ENCODE peak calls at places on chromosomes 16 and 17, in four cellular contexts. One of them, this sample, is unnamed.

GRCh38 chr17:27241346-27241946 is 52.5 kb upstream of the WSB1 start:
- DNase-seq in WTC11: no peak
- DNase-seq in GM12878: no peak
- DNase-seq in HepG2: no peak
- DNase-seq in this sample: no peak

GRCh38 chr17:31274252-31274651 is 22.8 kb downstream of the OMG start:
- DNase-seq in WTC11: no peak
- DNase-seq in GM12878: no peak
- DNase-seq in HepG2: peak; percentile 39
- DNase-seq in this sample: no peak

GRCh38 chr16:19885456-19886060 is 910 bp upstream of the GPRC5B start:
- DNase-seq in WTC11: no peak
- DNase-seq in GM12878: no peak
- DNase-seq in HepG2: no peak
- DNase-seq in this sample: no peak

GRCh38 chr16:89841275-89841674 is 13.0 kb downstream of the SPIRE2 start:
- DNase-seq in WTC11: no peak
- DNase-seq in GM12878: no peak
- DNase-seq in HepG2: no peak
- DNase-seq in this sample: no peak

GRCh38 chr16:88940196-88941050 is 36.6 kb downstream of the CBFA2T3 start:
- DNase-seq in WTC11: peak; percentile 44
- DNase-seq in GM12878: no peak
- DNase-seq in HepG2: no peak
- DNase-seq in this sample: no peak

GRCh38 chr17:79804856-79805696 is 8.2 kb upstream of the CBX8 start:
- DNase-seq in WTC11: no peak
- DNase-seq in GM12878: no peak
- DNase-seq in HepG2: no peak
- DNase-seq in this sample: no peak

GRCh38 chr16:31298958-31299357 is 39.2 kb downstream of the ITGAM start:
- DNase-seq in WTC11: no peak
- DNase-seq in GM12878: peak; percentile 15
- DNase-seq in HepG2: peak; percentile 24
- DNase-seq in this sample: no peak

GRCh38 chr17:17044846-17045561 is 2.7 kb downstream of the MPRIP start:
- DNase-seq in WTC11: peak; percentile 23
- DNase-seq in GM12878: peak; percentile 35
- DNase-seq in HepG2: no peak
- DNase-seq in this sample: peak; percentile 31

GRCh38 chr16:9971907-9972306 is 210.3 kb downstream of the GRIN2A start:
- DNase-seq in WTC11: no peak
- DNase-seq in GM12878: no peak
- DNase-seq in HepG2: no peak
- DNase-seq in this sample: no peak

GRCh38 chr16:9970796-9971195 is 211.4 kb downstream of the GRIN2A start:
- DNase-seq in WTC11: no peak
- DNase-seq in GM12878: no peak
- DNase-seq in HepG2: no peak
- DNase-seq in this sample: no peak

GRCh38 chr16:9965079-9965478 is 217.1 kb downstream of the GRIN2A start:
- DNase-seq in WTC11: no peak
- DNase-seq in GM12878: no peak
- DNase-seq in HepG2: no peak
- DNase-seq in this sample: no peak

GRCh38 chr16:9966569-9967157 is 215.6 kb downstream of the GRIN2A start:
- DNase-seq in WTC11: no peak
- DNase-seq in GM12878: peak; percentile 86
- DNase-seq in HepG2: peak; percentile 21
- DNase-seq in this sample: no peak

DNA sequence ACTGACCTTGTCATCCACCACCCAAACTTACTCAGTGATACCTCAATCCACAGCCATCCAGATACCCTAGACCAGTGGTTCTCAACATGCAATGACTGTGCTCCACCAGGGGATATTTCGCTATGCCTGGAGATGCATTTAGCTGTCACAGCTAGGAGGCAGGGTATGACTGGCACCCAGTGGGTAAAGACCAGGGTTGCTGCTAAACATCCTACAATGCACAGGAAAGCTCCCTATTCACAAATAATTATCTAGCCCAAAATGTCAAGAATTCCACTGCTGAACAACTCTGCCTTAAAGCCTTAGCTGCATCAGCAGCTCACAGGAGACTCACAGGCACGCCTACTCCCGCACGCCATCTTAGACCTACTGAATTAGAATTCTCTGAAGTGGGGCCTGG is 212.6 kb downstream of the GRIN2A start:
- DNase-seq in WTC11: no peak
- DNase-seq in GM12878: no peak
- DNase-seq in HepG2: no peak
- DNase-seq in this sample: no peak
- TF ChIP-seq ETV6 in WTC11: no peak
- TF ChIP-seq ETV6 in GM12878: no peak
- TF ChIP-seq ETV6 in HepG2: no peak
- TF ChIP-seq ETV6 in this sample: no peak

GRCh38 chr16:85398688-85399582 is 214.2 kb upstream of the GSE1 start:
- DNase-seq in WTC11: peak; percentile 1
- DNase-seq in GM12878: no peak
- DNase-seq in HepG2: no peak
- DNase-seq in this sample: no peak
- TF ChIP-seq ETV6 in WTC11: no peak
- TF ChIP-seq ETV6 in GM12878: no peak
- TF ChIP-seq ETV6 in HepG2: no peak
- TF ChIP-seq ETV6 in this sample: no peak

GRCh38 chr17:72434991-72435618 is 314.3 kb downstream of the SOX9 start:
- DNase-seq in WTC11: no peak
- DNase-seq in GM12878: no peak
- DNase-seq in HepG2: no peak
- DNase-seq in this sample: no peak
- TF ChIP-seq ETV6 in WTC11: no peak
- TF ChIP-seq ETV6 in GM12878: no peak
- TF ChIP-seq ETV6 in HepG2: no peak
- TF ChIP-seq ETV6 in this sample: no peak

GRCh38 chr17:6913608-6914443 is 82.0 kb upstream of the ALOX12 start:
- DNase-seq in WTC11: peak; percentile 85
- DNase-seq in GM12878: no peak
- DNase-seq in HepG2: peak; percentile 18
- DNase-seq in this sample: peak; percentile 70
- TF ChIP-seq ETV6 in WTC11: no peak
- TF ChIP-seq ETV6 in GM12878: no peak
- TF ChIP-seq ETV6 in HepG2: no peak
- TF ChIP-seq ETV6 in this sample: no peak

GRCh38 chr17:69547230-69547629 is 132.7 kb downstream of the MAP2K6 start:
- DNase-seq in WTC11: no peak
- DNase-seq in GM12878: no peak
- DNase-seq in HepG2: no peak
- DNase-seq in this sample: no peak
- TF ChIP-seq ETV6 in WTC11: no peak
- TF ChIP-seq ETV6 in GM12878: no peak
- TF ChIP-seq ETV6 in HepG2: no peak
- TF ChIP-seq ETV6 in this sample: no peak

DNA sequence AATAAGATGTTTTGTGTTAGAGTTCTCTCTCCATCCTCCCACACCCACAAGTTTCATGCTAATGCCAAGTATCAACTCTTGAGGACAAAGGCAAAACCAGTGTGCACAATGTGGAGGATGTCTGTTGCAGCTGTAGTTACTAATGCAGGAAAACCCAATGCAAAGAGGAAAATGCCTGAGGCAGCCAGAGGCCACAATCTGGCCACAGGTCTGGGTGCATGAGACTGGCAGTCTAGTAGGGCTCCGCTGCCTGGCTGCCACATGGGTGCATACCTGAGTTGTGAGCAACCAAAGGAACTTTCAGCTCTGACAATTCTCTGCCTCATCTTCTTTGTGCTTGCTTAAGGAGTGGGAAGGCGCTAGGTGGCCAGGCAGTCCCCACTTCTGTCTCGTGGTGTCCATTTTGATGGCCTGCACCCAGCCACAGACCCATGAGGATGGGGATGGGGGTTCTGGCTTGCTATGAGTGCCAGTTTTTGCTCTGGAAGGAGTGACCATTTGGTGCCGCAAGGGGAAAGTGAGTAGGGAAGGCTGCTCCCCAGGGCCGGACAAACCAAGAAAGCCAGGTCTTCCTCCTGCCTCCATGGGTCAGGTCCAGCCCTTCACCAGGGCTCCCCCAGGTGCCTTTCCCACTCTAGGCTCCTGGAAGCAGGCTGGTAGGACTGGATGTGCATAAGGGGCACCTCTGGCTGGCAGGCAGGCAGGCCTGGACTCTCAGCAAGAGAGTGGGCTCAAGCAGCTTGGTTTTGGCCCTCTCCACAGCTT is 4.2 kb upstream of the GFOD2 start:
- DNase-seq in WTC11: no peak
- DNase-seq in GM12878: no peak
- DNase-seq in HepG2: no peak
- DNase-seq in this sample: no peak
- TF ChIP-seq ETV6 in WTC11: no peak
- TF ChIP-seq ETV6 in GM12878: no peak
- TF ChIP-seq ETV6 in HepG2: no peak
- TF ChIP-seq ETV6 in this sample: no peak

GRCh38 chr16:68289202-68289601 is 21.5 kb downstream of the SLC7A6OS start:
- DNase-seq in WTC11: no peak
- DNase-seq in GM12878: no peak
- DNase-seq in HepG2: no peak
- DNase-seq in this sample: no peak

GRCh38 chr16:68288252-68288650 is 22.5 kb downstream of the SLC7A6OS start:
- DNase-seq in WTC11: no peak
- DNase-seq in GM12878: no peak
- DNase-seq in HepG2: no peak
- DNase-seq in this sample: no peak

GRCh38 chr16:68290455-68290854 is 20.3 kb downstream of the SLC7A6OS start:
- DNase-seq in WTC11: peak; percentile 22
- DNase-seq in GM12878: no peak
- DNase-seq in HepG2: no peak
- DNase-seq in this sample: no peak

GRCh38 chr16:68291227-68291626 is 19.5 kb downstream of the SLC7A6OS start:
- DNase-seq in WTC11: no peak
- DNase-seq in GM12878: no peak
- DNase-seq in HepG2: no peak
- DNase-seq in this sample: no peak

GRCh38 chr16:68289621-68290329 is 21.0 kb downstream of the SLC7A6OS start:
- DNase-seq in WTC11: no peak
- DNase-seq in GM12878: peak; percentile 77
- DNase-seq in HepG2: no peak
- DNase-seq in this sample: peak; percentile 63
- TF ChIP-seq ETV6 in WTC11: no peak
- TF ChIP-seq ETV6 in GM12878: no peak
- TF ChIP-seq ETV6 in HepG2: no peak
- TF ChIP-seq ETV6 in this sample: no peak

GRCh38 chr16:84438971-84439696 is 65.3 kb downstream of the MEAK7 start:
- DNase-seq in WTC11: no peak
- DNase-seq in GM12878: no peak
- DNase-seq in HepG2: no peak
- DNase-seq in this sample: no peak

GRCh38 chr16:84430860-84431259 is 62.5 kb downstream of the ATP2C2 start:
- DNase-seq in WTC11: no peak
- DNase-seq in GM12878: no peak
- DNase-seq in HepG2: no peak
- DNase-seq in this sample: no peak

GRCh38 chr16:84434800-84435199 is 66.5 kb downstream of the ATP2C2 start:
- DNase-seq in WTC11: no peak
- DNase-seq in GM12878: no peak
- DNase-seq in HepG2: no peak
- DNase-seq in this sample: no peak

DNA sequence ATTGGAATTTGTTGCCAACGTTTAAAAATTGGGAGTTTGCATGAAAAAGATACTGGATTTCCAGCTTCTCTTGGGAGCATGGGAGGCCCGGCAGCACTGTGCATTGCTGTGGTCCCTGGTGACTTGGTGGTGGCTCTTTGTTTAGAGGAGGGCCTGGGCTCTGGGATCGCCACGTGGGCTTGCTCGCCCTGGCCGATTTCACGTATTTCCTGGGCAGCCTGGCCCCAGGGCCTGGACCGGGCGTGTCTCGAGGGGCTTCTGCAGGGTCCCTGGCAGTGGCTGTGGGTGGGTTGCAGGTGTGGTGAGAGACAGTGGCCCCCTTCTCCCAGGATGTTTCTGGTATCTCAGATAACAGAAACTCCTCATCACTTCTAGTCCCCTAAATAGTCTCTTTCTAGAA is 67.9 kb downstream of the ATP2C2 start:
- DNase-seq in WTC11: no peak
- DNase-seq in GM12878: no peak
- DNase-seq in HepG2: no peak
- DNase-seq in this sample: no peak
- TF ChIP-seq ETV6 in WTC11: no peak
- TF ChIP-seq ETV6 in GM12878: no peak
- TF ChIP-seq ETV6 in HepG2: no peak
- TF ChIP-seq ETV6 in this sample: no peak

GRCh38 chr17:62101090-62101489 is 36.0 kb upstream of the MED13 start:
- DNase-seq in WTC11: no peak
- DNase-seq in GM12878: no peak
- DNase-seq in HepG2: no peak
- DNase-seq in this sample: no peak

GRCh38 chr17:62099532-62099931 is 34.5 kb upstream of the MED13 start:
- DNase-seq in WTC11: no peak
- DNase-seq in GM12878: no peak
- DNase-seq in HepG2: no peak
- DNase-seq in this sample: no peak

GRCh38 chr17:62098623-62099231 is 33.6 kb upstream of the MED13 start:
- DNase-seq in WTC11: no peak
- DNase-seq in GM12878: peak; percentile 83
- DNase-seq in HepG2: no peak
- DNase-seq in this sample: no peak

GRCh38 chr17:62100050-62100449 is 35.0 kb upstream of the MED13 start:
- DNase-seq in WTC11: no peak
- DNase-seq in GM12878: no peak
- DNase-seq in HepG2: no peak
- DNase-seq in this sample: no peak

GRCh38 chr17:62101519-62101918 is 36.4 kb upstream of the MED13 start:
- DNase-seq in WTC11: no peak
- DNase-seq in GM12878: no peak
- DNase-seq in HepG2: peak; percentile 51
- DNase-seq in this sample: no peak
- TF ChIP-seq ETV6 in WTC11: no peak
- TF ChIP-seq ETV6 in GM12878: no peak
- TF ChIP-seq ETV6 in HepG2: no peak
- TF ChIP-seq ETV6 in this sample: no peak

This sample was measured in K562.